ENCODE peak calls at places on chromosomes 5 and 9, in six cellular contexts. T is upper lobe of right lung; W is CD8-positive, alpha-beta T cell; J is colonic mucosa; Z is bronchial epithelial cell; V is pancreas. K is an unnamed sample.
A peak's percentile ranks its signal among the peaks of the same experiment; 100 is the strongest.

GRCh38 chr9:134643306-134643705 is 1.7 kb downstream of the COL5A1 start:
- DNase-seq in W (no peak), T (no peak), Z (no peak), J (no peak), V (no peak), K (no peak)

GRCh38 chr9:106868565-106868964 is 5.6 kb downstream of the ZNF462 start:
- DNase-seq in Z (peak; percentile 48), T (no peak), V (no peak), W (no peak), J (no peak), K (no peak)

GRCh38 chr5:154118832-154119442 is 71.6 kb upstream of the GALNT10 start:
- DNase-seq in V (no peak), Z (peak; percentile 79), W (no peak), J (no peak), T (no peak), K (no peak)

GRCh38 chr5:32100230-32100629 is 73.9 kb downstream of the GOLPH3 start:
- DNase-seq in V (no peak), T (no peak), Z (no peak), W (no peak), J (no peak), K (no peak)

GRCh38 chr5:107979272-107979671 is 308.5 kb upstream of the EFNA5 start:
- DNase-seq in W (no peak), T (no peak), J (no peak), Z (peak; percentile 34), V (peak; percentile 9), K (no peak)

GRCh38 chr9:115687356-115687755 is 466.2 kb upstream of the PAPPA start:
- DNase-seq in V (no peak), Z (no peak), W (no peak), T (no peak), J (no peak), K (no peak)

GRCh38 chr5:133612021-133612860 is at the start of gene FSTL4:
- DNase-seq in V (peak; percentile 73), J (peak; percentile 33), W (no peak), Z (no peak), T (peak; percentile 83), K (peak; percentile 30)

GRCh38 chr9:29212590-29213373 is 1639.5 kb upstream of the C9orf72 start:
- DNase-seq in V (no peak), T (peak; percentile 53), W (no peak), Z (no peak), J (no peak), K (peak; percentile 12)

GRCh38 chr9:70477146-70477745 is 62.8 kb upstream of the KLF9 start:
- DNase-seq in W (no peak), V (no peak), J (no peak), Z (peak; percentile 83), T (no peak), K (no peak)

GRCh38 chr5:159051431-159052281 is 48.1 kb downstream of the EBF1 start:
- DNase-seq in Z (no peak), W (no peak), T (peak; percentile 67), J (peak; percentile 24), V (no peak), K (peak; percentile 44)

GRCh38 chr9:111843971-111844370 is 49.2 kb upstream of the SHOC1 start:
- DNase-seq in V (no peak), J (no peak), W (no peak), T (no peak), Z (peak; percentile 89), K (no peak)

GRCh38 chr5:150009671-150010387 is 9.3 kb downstream of the HMGXB3 start:
- DNase-seq in J (no peak), V (no peak), Z (no peak), W (no peak), T (no peak), K (no peak)

GRCh38 chr5:135273212-135273611 is 125.8 kb downstream of the MACROH2A1 start:
- DNase-seq in V (no peak), T (no peak), Z (no peak), J (no peak), W (no peak), K (no peak)

GRCh38 chr5:95938766-95939165 is 22.9 kb downstream of the ELL2 start:
- DNase-seq in J (no peak), T (no peak), Z (no peak), V (no peak), W (no peak), K (no peak)

GRCh38 chr9:113632776-113633590 is 169.5 kb downstream of the RGS3 start:
- DNase-seq in V (no peak), J (no peak), W (no peak), T (peak; percentile 45), Z (no peak), K (no peak)

GRCh38 chr9:22117511-22118388 is 108.6 kb upstream of the CDKN2B start:
- DNase-seq in T (no peak), W (no peak), J (peak; percentile 84), Z (peak; percentile 85), V (no peak), K (no peak)

GRCh38 chr5:67730917-67731474 is 484.6 kb upstream of the PIK3R1 start:
- DNase-seq in J (no peak), T (no peak), V (no peak), W (no peak), Z (no peak), K (no peak)

DNA sequence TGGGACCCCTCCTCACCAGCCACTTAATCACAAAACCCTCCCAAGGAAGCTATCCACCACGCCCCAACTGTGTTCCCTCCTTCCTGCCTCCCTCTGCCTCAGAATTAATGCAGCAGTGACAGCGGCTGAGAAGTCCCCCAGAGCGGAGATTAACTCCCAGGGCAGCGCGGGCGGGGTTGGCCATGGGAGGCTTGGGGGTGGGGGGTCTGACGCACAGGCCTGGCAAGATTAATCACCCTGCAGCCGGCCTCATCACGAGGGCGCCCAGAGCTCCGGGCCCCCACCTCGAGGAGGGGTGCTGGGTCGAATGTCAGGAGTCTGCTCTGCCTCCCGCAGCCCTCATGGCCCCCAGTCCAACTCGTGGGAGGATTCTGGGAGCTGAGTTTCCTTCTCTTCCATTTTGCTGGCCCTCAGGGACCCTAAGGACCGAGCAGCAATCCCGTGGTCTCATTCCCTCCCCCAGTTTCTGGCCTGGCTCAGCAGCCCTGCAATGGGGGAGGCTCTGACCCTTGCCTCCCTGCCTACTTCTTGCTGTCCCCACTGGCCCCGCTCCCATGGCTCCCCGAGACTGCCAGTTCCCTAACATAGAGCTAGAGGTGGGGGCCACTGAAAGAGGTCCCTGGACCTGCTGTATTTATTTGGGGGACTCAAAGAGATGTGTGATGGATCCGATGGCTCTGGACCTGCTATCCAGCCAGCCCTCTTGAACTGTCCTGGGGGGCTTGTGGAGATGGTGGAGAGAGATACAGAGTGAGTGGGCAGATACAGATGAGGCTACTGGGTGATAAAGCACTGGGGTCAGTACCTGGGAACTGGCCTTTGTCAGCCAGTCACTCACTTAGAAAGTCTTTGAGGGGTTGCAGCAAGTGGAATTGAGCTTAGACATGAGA is 42.5 kb downstream of the CXXC5 start:
- DNase-seq in Z (no peak), T (no peak), J (peak; percentile 41), W (no peak), V (peak; percentile 64), K (no peak)
- TF ChIP-seq CTCF in Z (no peak), T (no peak), J (peak; percentile 7), W (peak; percentile 11), V (no peak), K (no peak)

GRCh38 chr5:86890375-86890774 is 272.6 kb downstream of the COX7C start:
- DNase-seq in W (no peak), J (no peak), T (no peak), V (no peak), Z (no peak), K (no peak)
- TF ChIP-seq CTCF in W (no peak), J (no peak), T (no peak), V (no peak), Z (no peak), K (no peak)

GRCh38 chr5:138936968-138937345 is 61.8 kb upstream of the LRRTM2 start:
- DNase-seq in V (no peak), W (no peak), T (no peak), J (no peak), Z (no peak), K (no peak)

GRCh38 chr5:138933522-138934290 is 58.6 kb upstream of the LRRTM2 start:
- DNase-seq in V (no peak), W (no peak), J (no peak), T (no peak), Z (no peak), K (no peak)

GRCh38 chr5:138936225-138936967 is 61.3 kb upstream of the LRRTM2 start:
- DNase-seq in J (no peak), V (no peak), T (no peak), W (no peak), Z (no peak), K (no peak)

GRCh38 chr5:138934971-138935370 is 59.8 kb upstream of the LRRTM2 start:
- DNase-seq in T (no peak), Z (no peak), W (no peak), J (no peak), V (no peak), K (no peak)

DNA sequence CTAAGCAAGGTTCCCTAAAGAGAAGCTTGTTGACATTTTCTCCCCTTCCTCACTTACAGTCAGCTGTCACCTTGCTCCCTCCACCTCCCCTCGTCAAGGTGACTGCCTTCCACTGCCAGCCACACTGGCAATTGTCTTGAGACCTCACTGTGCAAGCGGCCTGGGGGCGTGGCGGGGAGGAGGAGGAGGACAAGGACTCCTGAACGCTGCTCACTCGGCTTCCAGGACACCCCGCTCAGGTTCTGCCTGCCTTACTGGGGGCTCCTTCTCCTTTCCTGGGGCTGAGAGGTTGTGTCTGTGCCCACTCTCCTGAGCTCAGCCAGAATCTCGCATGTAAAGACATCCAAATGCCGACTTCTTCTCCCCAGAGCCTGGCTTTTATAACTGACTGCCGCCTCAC is 60.3 kb upstream of the LRRTM2 start:
- DNase-seq in T (no peak), Z (no peak), W (no peak), V (no peak), J (no peak), K (no peak)
- TF ChIP-seq CTCF in T (no peak), Z (no peak), W (no peak), V (no peak), J (no peak), K (no peak)

DNA sequence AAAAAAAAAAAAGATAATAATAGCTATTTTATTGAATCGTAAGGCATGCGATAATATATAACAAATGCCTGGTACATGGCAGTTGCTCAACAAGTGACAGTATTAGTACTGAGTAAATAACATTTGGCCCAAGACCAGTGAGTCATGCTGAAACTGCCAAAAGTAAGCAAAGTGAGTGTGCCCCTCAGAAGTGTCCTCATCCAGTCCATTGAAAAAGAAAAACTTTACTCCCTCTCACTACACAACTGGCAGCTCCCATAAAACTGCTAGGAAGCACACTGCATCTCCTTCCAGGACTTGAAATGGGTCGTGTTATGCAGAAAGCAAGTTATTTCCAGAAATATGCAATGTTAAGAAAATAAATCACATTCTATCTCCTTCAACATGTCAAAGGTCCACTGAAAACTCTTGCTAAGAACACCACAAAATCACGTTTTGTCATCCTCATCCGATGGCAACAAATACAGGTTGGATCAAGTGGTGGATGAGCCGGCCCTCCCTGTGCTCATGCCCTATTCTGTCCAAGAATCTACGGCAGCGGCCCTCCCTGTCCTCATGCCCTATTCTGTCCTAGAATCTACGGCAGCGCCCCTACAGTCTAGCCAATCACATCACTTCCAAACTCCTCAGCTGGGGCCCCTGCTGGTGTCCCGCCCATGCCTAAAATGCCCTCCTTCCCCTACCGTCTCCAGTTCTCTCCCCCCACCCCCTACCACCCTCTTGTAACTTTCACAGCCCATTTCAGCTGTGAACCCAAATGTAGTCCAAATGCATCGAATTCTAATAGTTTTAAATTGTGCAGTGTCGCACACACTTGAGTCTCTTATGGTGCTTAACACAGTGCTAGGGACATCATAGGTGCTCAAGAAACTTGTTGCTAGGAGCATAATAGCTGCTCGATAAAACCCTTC is 12.5 kb downstream of the PTCH1 start:
- DNase-seq in T (no peak), J (peak; percentile 49), W (no peak), V (no peak), Z (peak; percentile 78), K (no peak)
- TF ChIP-seq CTCF in T (no peak), J (no peak), W (no peak), V (no peak), Z (no peak), K (no peak)

K was measured in GM10248.